ENCODE peak calls at places on chromosome 16, in eight cellular contexts. S is sigmoid colon; I is naive thymus-derived CD4-positive, alpha-beta T cell; H is kidney; G is cardiac muscle cell; Y is DND-41; R is mesenchymal stem cell; K is lung. Z is an unnamed sample.
A peak's percentile ranks its signal among the peaks of the same experiment; 100 is the strongest.

GRCh38 chr16:70250748-70251650 is 741 bp downstream of the EXOSC6 start:
- DNase-seq in G (peak; percentile 69), Y (peak; percentile 45), I (no peak), H (peak; percentile 79), K (no peak), R (peak; percentile 53), S (no peak), Z (peak; percentile 16)

GRCh38 chr16:85445779-85446222 is 167.3 kb upstream of the GSE1 start:
- DNase-seq in H (no peak), R (no peak), G (no peak), S (peak; percentile 84), I (no peak), K (no peak), Y (no peak), Z (no peak)

GRCh38 chr16:2230376-2230775 is 5.9 kb upstream of the DNASE1L2 start:
- DNase-seq in G (no peak), I (no peak), K (no peak), H (peak; percentile 73), S (no peak), Y (no peak), R (no peak), Z (no peak)

GRCh38 chr16:66927012-66927436 is 1.7 kb upstream of the RRAD start:
- DNase-seq in R (peak; percentile 97), Y (no peak), G (no peak), K (peak; percentile 83), S (no peak), H (peak; percentile 81), I (no peak), Z (no peak)

GRCh38 chr16:10738231-10739077 is 5.2 kb upstream of the NUBP1 start:
- DNase-seq in H (no peak), R (peak; percentile 89), K (peak; percentile 49), I (peak; percentile 61), S (peak; percentile 86), G (no peak), Y (no peak), Z (no peak)

GRCh38 chr16:6149031-6149430 is 1051.4 kb upstream of the EEF2KMT start:
- DNase-seq in I (no peak), S (no peak), G (no peak), H (no peak), R (no peak), K (no peak), Y (no peak), Z (no peak)

GRCh38 chr16:4691666-4692412 is 1.5 kb upstream of the NUDT16L1 start:
- DNase-seq in I (no peak), H (peak; percentile 66), R (no peak), G (no peak), S (peak; percentile 67), Y (no peak), K (no peak), Z (no peak)

GRCh38 chr16:69393898-69394849 is 8.4 kb upstream of the TERF2 start:
- DNase-seq in G (no peak), R (no peak), K (no peak), Y (no peak), I (no peak), H (no peak), S (no peak), Z (no peak)

GRCh38 chr16:64982581-64982980 is 139.3 kb downstream of the CDH11 start:
- DNase-seq in R (no peak), I (no peak), S (no peak), Y (no peak), H (no peak), G (no peak), K (no peak), Z (no peak)

GRCh38 chr16:73020409-73020884 is 27.5 kb downstream of the ZFHX3 start:
- DNase-seq in I (no peak), S (peak; percentile 82), K (no peak), Y (no peak), R (peak; percentile 78), G (no peak), H (no peak), Z (no peak)

GRCh38 chr16:2019919-2020831 is 590 bp downstream of the NPW start:
- DNase-seq in H (peak; percentile 73), K (no peak), I (no peak), R (peak; percentile 20), G (peak; percentile 43), Y (no peak), S (no peak), Z (no peak)

GRCh38 chr16:68356919-68357286 is 46.1 kb downstream of the PRMT7 start:
- DNase-seq in R (peak; percentile 11), K (no peak), H (peak; percentile 59), G (no peak), Y (no peak), I (no peak), S (no peak), Z (no peak)

GRCh38 chr16:67641779-67642708 is 2.9 kb upstream of the CARMIL2 start:
- DNase-seq in Y (no peak), K (peak; percentile 74), S (peak; percentile 89), I (no peak), R (no peak), G (no peak), H (no peak), Z (no peak)

GRCh38 chr16:53129281-53130192 is 74.7 kb downstream of the CHD9 start:
- DNase-seq in K (no peak), S (no peak), I (no peak), R (peak; percentile 57), G (peak; percentile 58), Y (no peak), H (no peak), Z (no peak)

GRCh38 chr16:2816751-2817495 is at the start of gene PRSS21:
- DNase-seq in H (no peak), I (peak; percentile 43), G (no peak), R (no peak), Y (no peak), K (no peak), S (peak; percentile 63), Z (no peak)

GRCh38 chr16:23857256-23857891 is 21.6 kb downstream of the PRKCB start:
- DNase-seq in H (no peak), K (no peak), S (no peak), R (no peak), I (no peak), G (peak; percentile 28), Y (no peak), Z (no peak)
- H3K4me1 ChIP-seq in H (no peaks in the 10 kb centered on the region), K (no peaks in the 10 kb centered on the region), S (peaks cover 18% of the 10 kb centered on the region), R (no peaks in the 10 kb centered on the region), I (peaks cover 16% of the 10 kb centered on the region), G (peaks cover 18% of the 10 kb centered on the region), Y (peaks cover 20% of the 10 kb centered on the region), Z (peaks cover 11% of the 10 kb centered on the region)

DNA sequence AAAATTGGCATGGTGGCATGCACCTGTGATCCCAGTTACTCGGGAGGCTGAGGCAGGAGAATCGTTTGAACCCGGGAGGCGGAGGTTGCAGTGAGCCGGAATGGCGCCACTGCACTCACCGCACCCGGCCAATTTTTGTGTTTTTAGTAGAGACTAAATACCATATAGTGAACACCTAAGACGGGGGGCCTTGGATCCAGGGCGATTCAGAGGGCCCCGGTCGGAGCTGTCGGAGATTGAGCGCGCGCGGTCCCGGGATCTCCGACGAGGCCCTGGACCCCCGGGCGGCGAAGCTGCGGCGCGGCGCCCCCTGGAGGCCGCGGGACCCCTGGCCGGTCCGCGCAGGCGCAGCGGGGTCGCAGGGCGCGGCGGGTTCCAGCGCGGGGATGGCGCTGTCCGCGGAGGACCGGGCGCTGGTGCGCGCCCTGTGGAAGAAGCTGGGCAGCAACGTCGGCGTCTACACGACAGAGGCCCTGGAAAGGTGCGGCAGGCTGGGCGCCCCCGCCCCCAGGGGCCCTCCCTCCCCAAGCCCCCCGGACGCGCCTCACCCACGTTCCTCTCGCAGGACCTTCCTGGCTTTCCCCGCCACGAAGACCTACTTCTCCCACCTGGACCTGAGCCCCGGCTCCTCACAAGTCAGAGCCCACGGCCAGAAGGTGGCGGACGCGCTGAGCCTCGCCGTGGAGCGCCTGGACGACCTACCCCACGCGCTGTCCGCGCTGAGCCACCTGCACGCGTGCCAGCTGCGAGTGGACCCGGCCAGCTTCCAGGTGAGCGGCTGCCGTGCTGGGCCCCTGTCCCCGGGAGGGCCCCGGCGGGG is at the start of gene HBQ1:
- DNase-seq in Y (no peak), R (peak; percentile 27), S (no peak), K (no peak), H (peak; percentile 69), G (peak; percentile 82), I (peak; percentile 53), Z (no peak)
- H3K4me3 ChIP-seq in Y (no peak within 1 kb of the TSS), R (peak within 1 kb of the TSS; percentile 63), S (peak within 1 kb of the TSS; percentile 30), K (no peak within 1 kb of the TSS), H (no peak within 1 kb of the TSS), G (peak within 1 kb of the TSS; percentile 17), I (peak within 1 kb of the TSS; percentile 47), Z (no peak within 1 kb of the TSS)

GRCh38 chr16:24950275-24950674 is 64.9 kb downstream of the ARHGAP17 start:
- DNase-seq in R (peak; percentile 23), S (no peak), Y (no peak), I (no peak), K (no peak), H (no peak), G (no peak), Z (no peak)

GRCh38 chr16:24953721-24954120 is 61.4 kb downstream of the ARHGAP17 start:
- DNase-seq in R (no peak), H (no peak), G (no peak), S (no peak), K (no peak), Y (no peak), I (no peak), Z (no peak)

GRCh38 chr16:24957887-24958286 is 57.3 kb downstream of the ARHGAP17 start:
- DNase-seq in Y (no peak), I (no peak), H (no peak), R (no peak), K (no peak), S (no peak), G (no peak), Z (no peak)

GRCh38 chr16:24955975-24956731 is 59.0 kb downstream of the ARHGAP17 start:
- DNase-seq in I (no peak), Y (no peak), G (no peak), H (no peak), R (no peak), S (no peak), K (no peak), Z (no peak)

DNA sequence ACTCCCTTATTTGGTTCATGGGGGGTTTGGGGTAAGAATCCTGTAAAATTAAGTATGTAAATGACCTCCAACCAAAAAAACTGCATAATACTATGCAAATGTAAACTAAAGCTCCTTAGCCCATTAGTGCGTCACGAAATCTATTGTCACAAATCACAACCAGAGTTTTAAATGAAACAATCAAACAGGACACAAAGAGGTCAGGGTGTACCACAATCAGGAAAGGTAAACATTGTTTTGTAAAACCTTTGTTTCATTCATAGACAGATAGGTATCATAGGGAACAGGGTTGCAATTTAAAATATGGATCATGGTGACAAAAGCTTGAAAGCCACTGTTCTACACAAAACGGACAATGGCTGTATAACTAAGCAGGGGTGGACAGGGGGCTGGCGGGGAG is 61.0 kb downstream of the ARHGAP17 start:
- DNase-seq in S (no peak), Y (no peak), H (no peak), R (no peak), I (no peak), G (no peak), K (no peak), Z (no peak)
- H3K4me1 ChIP-seq in S (no peaks in the 10 kb centered on the region), Y (no peaks in the 10 kb centered on the region), H (peaks cover 10% of the 10 kb centered on the region), R (no peaks in the 10 kb centered on the region), I (no peaks in the 10 kb centered on the region), G (no peaks in the 10 kb centered on the region), K (no peaks in the 10 kb centered on the region), Z (no peaks in the 10 kb centered on the region)

DNA sequence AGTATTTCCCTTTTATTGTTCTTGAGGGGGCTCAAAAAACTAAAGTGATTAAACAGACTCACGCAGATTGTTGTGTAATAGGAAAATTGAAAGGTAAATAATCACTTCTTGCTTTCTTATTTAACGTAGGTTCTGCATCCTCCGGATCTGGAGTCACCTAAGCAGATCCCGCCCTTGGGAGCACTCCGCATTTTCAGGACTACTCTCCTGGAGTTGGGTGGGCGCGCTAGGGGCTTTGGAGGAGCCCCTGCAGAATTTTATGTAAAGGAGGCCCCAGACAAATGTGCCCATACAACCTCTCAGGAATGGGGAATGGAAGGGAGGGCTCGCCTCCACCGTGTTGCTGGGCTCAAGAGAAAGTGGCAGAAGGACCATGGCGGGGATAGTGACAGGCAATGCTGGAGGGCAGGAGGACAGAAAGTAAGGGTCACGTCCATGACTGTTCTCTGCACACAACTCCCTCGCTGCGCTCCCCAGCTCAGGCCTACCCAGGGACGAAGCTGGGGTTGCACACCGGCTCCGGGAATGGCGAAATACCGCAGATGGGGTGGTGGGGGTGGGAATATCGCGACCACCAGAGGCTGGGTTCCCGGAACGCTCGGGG is 8.3 kb downstream of the MT2A start:
- DNase-seq in G (no peak), H (peak; percentile 46), S (no peak), I (no peak), Y (no peak), R (no peak), K (no peak), Z (no peak)
- H3K4me3 ChIP-seq in G (no peak overlapping the region), H (peak overlapping the region; percentile 51), S (peak overlapping the region; percentile 48), I (no peak overlapping the region), Y (no peak overlapping the region), R (peak overlapping the region; percentile 70), K (peak overlapping the region; percentile 1), Z (peak overlapping the region; percentile 36)